ENCODE peak calls at places on chromosomes 7 and 10, in five cellular contexts. L is testis, Q is endothelial cell, C is NCI-H1694 treated with DMSO at 0.1 percent for 48 hours, I is GM19239. Z is an unnamed sample.

GRCh38 chr7:16411391-16411790 is 9.9 kb downstream of the CRPPA start:
- DNase-seq in I (no peak), C (no peak), L (no peak), Q (no peak), Z (no peak)

GRCh38 chr10:131271195-131271880 is 40.2 kb downstream of the TCERG1L start:
- DNase-seq in L (peak; percentile 29), C (peak; percentile 15), Q (no peak), I (no peak), Z (no peak)

GRCh38 chr7:142899661-142900060 is 14.1 kb upstream of the TRPV6 start:
- DNase-seq in L (no peak), I (no peak), Q (no peak), C (no peak), Z (no peak)

GRCh38 chr10:119153661-119154060 is 11.9 kb downstream of the SFXN4 start:
- DNase-seq in Q (no peak), L (no peak), C (no peak), I (no peak), Z (no peak)

GRCh38 chr10:74081192-74081803 is 69.3 kb downstream of the AP3M1 start:
- DNase-seq in I (peak; percentile 33), Q (peak; percentile 50), L (peak; percentile 46), C (peak; percentile 36), Z (peak; percentile 42)

GRCh38 chr10:114352653-114353298 is 51.5 kb downstream of the AFAP1L2 start:
- DNase-seq in Q (no peak), C (no peak), L (no peak), I (no peak), Z (no peak)

GRCh38 chr10:1611936-1612550 is 125.3 kb downstream of the ADARB2 start:
- DNase-seq in Q (no peak), L (no peak), C (no peak), I (no peak), Z (no peak)

GRCh38 chr7:102099474-102099873 is 187.2 kb upstream of the SH2B2 start:
- DNase-seq in I (no peak), L (no peak), Q (no peak), C (no peak), Z (no peak)

GRCh38 chr10:35492387-35493195 is 112.5 kb upstream of the GJD4 start:
- DNase-seq in C (no peak), I (no peak), L (no peak), Q (no peak), Z (no peak)

GRCh38 chr10:85641479-85641967 is 725.1 kb downstream of the GRID1 start:
- DNase-seq in C (no peak), Q (no peak), L (no peak), I (no peak), Z (no peak)

GRCh38 chr10:20834825-20835224 is 62.3 kb downstream of the NEBL start:
- DNase-seq in I (no peak), Q (no peak), L (no peak), C (no peak), Z (no peak)

Z was measured in GM20000.